ENCODE peak calls at places on chromosome 2, in nine cellular contexts. V is SK-N-SH, Z is GM23248, K is PC-3, X is fibroblast of lung, D is K562, Q is IMR-90, U is HepG2, C is HCT116. A is an unnamed sample.

GRCh38 chr2:70029814-70030409 is 57.4 kb upstream of the PCBP1 start:
- DNase-seq in V (peak; percentile 51), Z (peak; percentile 76), K (no peak), X (peak; percentile 70), D (peak; percentile 92), Q (peak; percentile 79), U (no peak), C (no peak), A (no peak)

GRCh38 chr2:224381913-224382647 is 19.8 kb downstream of the FAM124B start:
- DNase-seq in V (no peak), Z (no peak), K (peak; percentile 59), X (peak; percentile 55), D (no peak), Q (no peak), U (no peak), C (no peak), A (no peak)

GRCh38 chr2:199509401-199509800 is 51.7 kb upstream of the SATB2 start:
- DNase-seq in V (no peak), Z (no peak), K (no peak), X (no peak), D (no peak), Q (no peak), U (no peak), C (no peak), A (no peak)

GRCh38 chr2:31335921-31336570 is 78.5 kb downstream of the XDH start:
- DNase-seq in V (peak; percentile 53), Z (peak; percentile 83), K (peak; percentile 14), X (peak; percentile 40), D (no peak), Q (peak; percentile 86), U (no peak), C (no peak), A (no peak)

GRCh38 chr2:33477473-33478468 is 1.3 kb downstream of the RASGRP3 start:
- DNase-seq in V (no peak), Z (no peak), K (no peak), X (no peak), D (peak; percentile 68), Q (no peak), U (no peak), C (no peak), A (peak; percentile 70)

GRCh38 chr2:158509928-158510797 is 53.4 kb downstream of the PKP4 start:
- DNase-seq in V (no peak), Z (peak; percentile 62), K (peak; percentile 57), X (peak; percentile 47), D (peak; percentile 36), Q (peak; percentile 64), U (no peak), C (no peak), A (no peak)

GRCh38 chr2:7693246-7694065 is 776.2 kb downstream of the RNF144A start:
- DNase-seq in V (no peak), Z (no peak), K (no peak), X (no peak), D (no peak), Q (no peak), U (no peak), C (no peak), A (no peak)

GRCh38 chr2:156306821-156307220 is 25.7 kb downstream of the NR4A2 start:
- DNase-seq in V (no peak), Z (no peak), K (no peak), X (no peak), D (no peak), Q (no peak), U (no peak), C (no peak), A (no peak)

GRCh38 chr2:96109931-96110511 is 6.3 kb downstream of the ADRA2B start:
- DNase-seq in V (no peak), Z (no peak), K (no peak), X (no peak), D (no peak), Q (no peak), U (no peak), C (no peak), A (no peak)

GRCh38 chr2:54310314-54310713 is 54.3 kb upstream of the TSPYL6 start:
- DNase-seq in V (no peak), Z (peak; percentile 37), K (peak; percentile 14), X (no peak), D (no peak), Q (peak; percentile 38), U (peak; percentile 87), C (no peak), A (no peak)

GRCh38 chr2:54047076-54047475 is 68.3 kb upstream of the ACYP2 start:
- DNase-seq in V (no peak), Z (peak; percentile 27), K (no peak), X (no peak), D (no peak), Q (no peak), U (no peak), C (no peak), A (peak; percentile 46)

GRCh38 chr2:229346801-229347540 is 75.9 kb upstream of the PID1 start:
- DNase-seq in V (no peak), Z (no peak), K (no peak), X (peak; percentile 55), D (no peak), Q (no peak), U (no peak), C (no peak), A (no peak)

GRCh38 chr2:28558918-28559317 is 63.1 kb downstream of the PLB1 start:
- DNase-seq in V (no peak), Z (no peak), K (no peak), X (peak; percentile 32), D (no peak), Q (no peak), U (no peak), C (no peak), A (no peak)

GRCh38 chr2:17401096-17401495 is 117.1 kb downstream of the RAD51AP2 start:
- DNase-seq in V (no peak), Z (no peak), K (no peak), X (no peak), D (no peak), Q (no peak), U (no peak), C (no peak), A (no peak)

GRCh38 chr2:64602436-64602835 is 51.3 kb downstream of the SERTAD2 start:
- DNase-seq in V (no peak), Z (no peak), K (no peak), X (no peak), D (no peak), Q (no peak), U (no peak), C (no peak), A (no peak)
- H3K9ac ChIP-seq in V (no peak overlapping the region), Z (no peak overlapping the region), K (no peak overlapping the region), X (no peak overlapping the region), D (no peak overlapping the region), Q (no peak overlapping the region), U (no peak overlapping the region), C (no peak overlapping the region), A (no peak overlapping the region)

DNA sequence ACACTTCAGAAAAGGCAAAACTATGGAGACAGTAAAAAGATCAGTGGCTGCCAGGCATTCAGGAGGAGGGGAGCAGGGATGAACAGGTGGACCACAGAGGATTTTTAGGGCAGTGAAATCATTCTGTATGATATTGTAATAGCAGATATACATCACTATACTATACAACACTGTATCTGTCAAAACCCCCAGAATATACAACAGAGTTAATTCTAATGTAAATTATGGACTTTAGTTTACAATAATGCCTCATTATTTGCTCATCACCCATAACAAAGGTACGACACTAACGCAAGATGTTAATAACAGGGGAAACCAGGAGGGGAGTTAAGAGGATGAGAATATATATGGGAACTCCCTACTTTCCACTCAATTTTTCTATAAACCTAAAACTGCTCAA is 28.8 kb downstream of the MAP3K2 start:
- DNase-seq in V (no peak), Z (no peak), K (no peak), X (no peak), D (no peak), Q (no peak), U (no peak), C (no peak), A (no peak)
- H4K20me1 ChIP-seq in V (peaks cover 80% of the 10 kb centered on the region), Z (peaks cover 20% of the 10 kb centered on the region), K (peaks cover 58% of the 10 kb centered on the region), X (peaks cover 4% of the 10 kb centered on the region), D (no peaks in the 10 kb centered on the region), Q (peaks cover 63% of the 10 kb centered on the region), U (peaks cover 9% of the 10 kb centered on the region), C (peaks cover 12% of the 10 kb centered on the region), A (no peaks in the 10 kb centered on the region)

GRCh38 chr2:16055848-16056580 is 115.7 kb downstream of the MYCN start:
- DNase-seq in V (no peak), Z (no peak), K (no peak), X (no peak), D (no peak), Q (no peak), U (no peak), C (no peak), A (no peak)
- H3K9ac ChIP-seq in V (no peak overlapping the region), Z (no peak overlapping the region), K (no peak overlapping the region), X (no peak overlapping the region), D (no peak overlapping the region), Q (no peak overlapping the region), U (no peak overlapping the region), C (no peak overlapping the region), A (no peak overlapping the region)

GRCh38 chr2:219118504-219118903 is 42.1 kb downstream of the NHEJ1 start:
- DNase-seq in V (no peak), Z (no peak), K (no peak), X (no peak), D (no peak), Q (no peak), U (no peak), C (no peak), A (no peak)
- H4K20me1 ChIP-seq in V (no peaks in the 10 kb centered on the region), Z (no peaks in the 10 kb centered on the region), K (no peaks in the 10 kb centered on the region), X (no peaks in the 10 kb centered on the region), D (no peaks in the 10 kb centered on the region), Q (peaks cover 3% of the 10 kb centered on the region), U (no peaks in the 10 kb centered on the region), C (no peaks in the 10 kb centered on the region), A (peaks cover 9% of the 10 kb centered on the region)

A was measured in Karpas-422.